ENCODE peak calls at places on chromosomes 6 and 20, in four cellular contexts. H is ACHN; M is fibroblast of mammary gland; E is effector CD8-positive, alpha-beta T cell. Z is an unnamed sample.

GRCh38 chr6:112912351-112913101 is 565.4 kb downstream of the RFPL4B start:
- DNase-seq in E (no peak), M (no peak), H (no peak), Z (no peak)

GRCh38 chr20:41151134-41151869 is 14.0 kb downstream of the PLCG1 start:
- DNase-seq in E (no peak), H (no peak), M (no peak), Z (no peak)

GRCh38 chr6:161367472-161367871 is 93.6 kb upstream of the AGPAT4 start:
- DNase-seq in H (no peak), E (no peak), M (no peak), Z (no peak)

GRCh38 chr6:33377166-33377565 is 14.5 kb upstream of the KIFC1 start:
- DNase-seq in M (peak; percentile 67), H (no peak), E (no peak), Z (no peak)

GRCh38 chr6:95593025-95593424 is 15.7 kb downstream of the MANEA start:
- DNase-seq in H (peak; percentile 54), E (no peak), M (no peak), Z (no peak)

GRCh38 chr6:88869263-88870023 is 94.0 kb downstream of the RNGTT start:
- DNase-seq in E (no peak), M (peak; percentile 58), H (peak; percentile 21), Z (no peak)

GRCh38 chr20:52806918-52807317 is 165.2 kb upstream of the TSHZ2 start:
- DNase-seq in E (no peak), M (no peak), H (no peak), Z (no peak)

GRCh38 chr20:36152266-36152665 is 2.3 kb upstream of the EPB41L1 start:
- DNase-seq in M (no peak), E (no peak), H (no peak), Z (no peak)

GRCh38 chr6:65935412-65935811 is 228.4 kb upstream of the EYS start:
- DNase-seq in M (no peak), E (no peak), H (no peak), Z (no peak)

GRCh38 chr6:4732691-4733315 is 43.4 kb upstream of the CDYL start:
- DNase-seq in H (peak; percentile 86), E (no peak), M (peak; percentile 93), Z (no peak)

GRCh38 chr6:15410752-15411151 is 164.9 kb downstream of the JARID2 start:
- DNase-seq in E (no peak), M (no peak), H (no peak), Z (no peak)

GRCh38 chr20:51085761-51086160 is 62.9 kb upstream of the KCNG1 start:
- DNase-seq in E (no peak), M (no peak), H (no peak), Z (no peak)

GRCh38 chr6:125432014-125432413 is 130.2 kb upstream of the HDDC2 start:
- DNase-seq in H (no peak), M (no peak), E (no peak), Z (no peak)

GRCh38 chr6:160400426-160400825 is 52.2 kb downstream of the SLC22A3 start:
- DNase-seq in H (no peak), E (no peak), M (peak; percentile 59), Z (no peak)

GRCh38 chr6:153790048-153790447 is 249.0 kb upstream of the OPRM1 start:
- DNase-seq in M (peak; percentile 98), H (peak; percentile 72), E (no peak), Z (no peak)

GRCh38 chr20:2709205-2709981 is 16.8 kb downstream of the EBF4 start:
- DNase-seq in E (no peak), M (no peak), H (no peak), Z (no peak)

GRCh38 chr6:34046617-34047016 is 99.3 kb downstream of the GRM4 start:
- DNase-seq in M (no peak), E (no peak), H (no peak), Z (no peak)

GRCh38 chr20:53773792-53774371 is 180.2 kb upstream of the ZNF217 start:
- DNase-seq in M (peak; percentile 97), H (peak; percentile 68), E (no peak), Z (no peak)

GRCh38 chr6:93644611-93645010 is 225.3 kb upstream of the EPHA7 start:
- DNase-seq in M (no peak), E (no peak), H (no peak), Z (no peak)

GRCh38 chr6:31098449-31098938 is 13.9 kb downstream of the C6orf15 start:
- DNase-seq in H (no peak), M (no peak), E (no peak), Z (no peak)

GRCh38 chr20:62537649-62538292 is 62.0 kb upstream of the GATA5 start:
- DNase-seq in H (no peak), E (no peak), M (no peak), Z (no peak)

GRCh38 chr6:109073344-109074235 is 21.1 kb downstream of the SESN1 start:
- DNase-seq in H (peak; percentile 64), M (peak; percentile 83), E (peak; percentile 23), Z (no peak)

GRCh38 chr20:25984933-25985332 is 288.3 kb upstream of the ZNF337 start:
- DNase-seq in M (peak; percentile 14), E (no peak), H (no peak), Z (no peak)

GRCh38 chr6:71107935-71108420 is 151.1 kb upstream of the B3GAT2 start:
- DNase-seq in H (peak; percentile 67), E (no peak), M (peak; percentile 87), Z (no peak)

GRCh38 chr20:34982270-34983088 is 26.8 kb downstream of the MYH7B start:
- DNase-seq in M (no peak), E (no peak), H (no peak), Z (no peak)

Z was measured in activated B cell treated with CpG ODN at 0.5 μM for 24 hours.